ENCODE peak calls at places on chromosomes 16 and 17, in five cellular contexts. F, O, P, U and T are unnamed samples.

GRCh38 chr17:17507465-17508011 is 11.3 kb upstream of the RASD1 start:
- DNase-seq in F (no peak), O (no peak), P (no peak), U (no peak), T (no peak)

GRCh38 chr17:79950711-79951110 is 85.0 kb downstream of the TBC1D16 start:
- DNase-seq in F (peak; percentile 70), O (peak; percentile 85), P (peak; percentile 15), U (no peak), T (no peak)

GRCh38 chr16:88423448-88423850 is 29.6 kb upstream of the ZFPM1 start:
- DNase-seq in F (no peak), O (no peak), P (no peak), U (no peak), T (no peak)

GRCh38 chr16:75424096-75424762 is 9.1 kb downstream of the CFDP1 start:
- DNase-seq in F (peak; percentile 57), O (no peak), P (peak; percentile 18), U (no peak), T (no peak)

GRCh38 chr16:71365021-71365420 is 6.5 kb downstream of the CALB2 start:
- DNase-seq in F (no peak), O (no peak), P (no peak), U (no peak), T (no peak)

GRCh38 chr17:1169471-1169908 is 10.3 kb downstream of the ABR start:
- DNase-seq in F (no peak), O (no peak), P (no peak), U (no peak), T (no peak)

GRCh38 chr16:89257757-89258465 is 40.4 kb downstream of the ZNF778 start:
- DNase-seq in F (peak; percentile 34), O (no peak), P (no peak), U (no peak), T (no peak)

GRCh38 chr17:65039349-65039988 is 17.1 kb downstream of the GNA13 start:
- DNase-seq in F (no peak), O (no peak), P (no peak), U (no peak), T (no peak)

GRCh38 chr16:76278976-76279375 is 1.8 kb downstream of the CNTNAP4 start:
- DNase-seq in F (peak; percentile 60), O (peak; percentile 55), P (no peak), U (peak; percentile 75), T (no peak)

GRCh38 chr16:83315271-83315670 is 492.5 kb upstream of the HSBP1 start:
- DNase-seq in F (no peak), O (no peak), P (peak; percentile 10), U (peak; percentile 29), T (no peak)

GRCh38 chr16:69003500-69003899 is 102.0 kb upstream of the HAS3 start:
- DNase-seq in F (peak; percentile 58), O (peak; percentile 35), P (no peak), U (no peak), T (no peak)

GRCh38 chr17:18016426-18016825 is 22.5 kb downstream of the ATPAF2 start:
- DNase-seq in F (no peak), O (no peak), P (no peak), U (no peak), T (no peak)

GRCh38 chr16:89770367-89770766 is 46.1 kb downstream of the FANCA start:
- DNase-seq in F (no peak), O (no peak), P (no peak), U (no peak), T (no peak)

GRCh38 chr17:28402844-28403243 is 3.2 kb downstream of the SLC46A1 start:
- DNase-seq in F (no peak), O (no peak), P (no peak), U (no peak), T (no peak)

GRCh38 chr17:14098246-14098645 is 28.9 kb downstream of the COX10 start:
- DNase-seq in F (peak; percentile 40), O (no peak), P (no peak), U (peak; percentile 7), T (no peak)

GRCh38 chr17:72465191-72466024 is 344.6 kb downstream of the SOX9 start:
- DNase-seq in F (peak; percentile 81), O (no peak), P (peak; percentile 95), U (peak; percentile 73), T (no peak)

GRCh38 chr17:74960739-74961342 is 11.7 kb downstream of the HID1 start:
- DNase-seq in F (peak; percentile 90), O (peak; percentile 80), P (peak; percentile 29), U (no peak), T (no peak)

GRCh38 chr16:72256398-72257048 is 84.6 kb upstream of the PMFBP1 start:
- DNase-seq in F (no peak), O (no peak), P (peak; percentile 82), U (peak; percentile 74), T (no peak)

GRCh38 chr16:73058221-73058615 is 10.3 kb upstream of the ZFHX3 start:
- DNase-seq in F (no peak), O (no peak), P (peak; percentile 36), U (peak; percentile 78), T (no peak)

GRCh38 chr17:82228842-82229685 is at the start of gene SLC16A3:
- DNase-seq in F (peak; percentile 55), O (peak; percentile 91), P (peak; percentile 70), U (peak; percentile 92), T (no peak)

GRCh38 chr17:17114592-17115225 is 72.5 kb downstream of the MPRIP start:
- DNase-seq in F (no peak), O (no peak), P (peak; percentile 37), U (peak; percentile 24), T (no peak)

GRCh38 chr17:44688675-44689491 is 693 bp downstream of the CCDC43 start:
- DNase-seq in F (no peak), O (no peak), P (peak; percentile 36), U (no peak), T (no peak)

GRCh38 chr16:11633113-11633512 is 35.1 kb upstream of the SNN start:
- DNase-seq in F (no peak), O (no peak), P (no peak), U (no peak), T (no peak)
- H3K9ac ChIP-seq in F (no peak overlapping the region), O (no peak overlapping the region), P (peak overlapping the region; percentile 32), U (peak overlapping the region; percentile 63), T (no peak overlapping the region)

DNA sequence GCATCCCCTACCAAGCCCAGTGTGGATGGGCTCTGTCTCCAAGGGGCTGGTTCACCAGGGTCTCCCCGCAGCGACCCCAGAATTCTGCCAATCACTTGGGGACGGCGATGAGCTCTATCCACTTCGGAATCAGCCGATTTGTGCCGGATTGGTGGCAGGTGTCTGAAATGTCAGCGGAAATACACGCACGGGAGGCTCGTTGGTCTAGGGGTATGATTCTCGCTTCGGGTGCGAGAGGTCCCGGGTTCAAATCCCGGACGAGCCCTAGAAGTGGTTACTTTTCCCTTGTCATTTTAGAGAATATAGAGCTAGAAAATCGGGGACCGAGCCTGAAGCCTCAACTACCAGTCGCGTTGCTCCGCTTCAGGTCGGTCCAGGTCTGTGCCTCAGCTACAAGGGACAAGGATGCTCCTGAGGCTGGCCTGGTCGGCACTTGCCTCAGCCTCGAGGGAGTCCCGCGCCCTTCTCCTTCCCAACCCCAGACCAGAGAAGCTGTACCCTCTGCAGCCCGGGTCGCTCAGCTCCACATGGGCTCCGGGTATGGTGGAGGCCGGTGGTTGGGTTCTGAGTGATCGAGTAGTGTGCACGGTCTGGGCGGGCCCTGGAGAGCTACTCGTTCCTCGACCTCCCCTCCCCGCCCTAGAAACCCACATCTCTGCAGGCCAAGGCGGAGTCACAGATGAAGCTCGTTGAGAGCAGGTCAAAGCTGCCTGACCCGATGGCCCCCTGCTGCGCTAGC is 16.0 kb upstream of the OR1F1 start:
- DNase-seq in F (peak; percentile 99), O (peak; percentile 49), P (peak; percentile 72), U (no peak), T (no peak)
- H3K9ac ChIP-seq in F (peak overlapping the region; percentile 56), O (no peak overlapping the region), P (no peak overlapping the region), U (no peak overlapping the region), T (no peak overlapping the region)

GRCh38 chr17:2484876-2485275 is 26.8 kb downstream of the METTL16 start:
- DNase-seq in F (peak; percentile 86), O (peak; percentile 75), P (no peak), U (no peak), T (no peak)
- H3K9ac ChIP-seq in F (no peak overlapping the region), O (no peak overlapping the region), P (no peak overlapping the region), U (no peak overlapping the region), T (no peak overlapping the region)

GRCh38 chr16:3276679-3277078 is 6.6 kb upstream of the ZNF263 start:
- DNase-seq in F (no peak), O (no peak), P (no peak), U (no peak), T (no peak)

GRCh38 chr16:3274947-3275346 is 8.3 kb upstream of the ZNF263 start:
- DNase-seq in F (no peak), O (no peak), P (no peak), U (no peak), T (no peak)

DNA sequence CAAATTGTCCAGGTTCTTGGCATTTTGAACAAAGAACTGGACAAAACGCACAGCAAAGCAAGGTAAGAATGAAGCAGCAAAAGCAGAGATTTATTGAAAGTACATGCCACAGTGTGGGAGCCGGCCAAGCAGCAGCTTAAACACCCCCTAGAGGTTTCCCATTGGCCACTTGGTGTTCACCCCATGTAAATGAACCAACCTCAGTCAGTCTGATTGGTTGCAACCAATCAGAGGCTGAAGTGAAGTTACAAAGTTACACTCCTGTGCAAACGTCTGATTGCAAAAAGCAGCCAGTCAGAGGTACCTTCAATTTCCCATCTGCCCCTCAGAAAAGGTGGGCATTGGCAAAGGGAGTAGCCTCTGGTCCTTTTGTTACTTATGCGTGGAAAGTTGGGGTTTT is 8.8 kb upstream of the ZNF263 start:
- DNase-seq in F (no peak), O (peak; percentile 7), P (peak; percentile 43), U (no peak), T (no peak)
- H3K9ac ChIP-seq in F (no peak overlapping the region), O (no peak overlapping the region), P (no peak overlapping the region), U (no peak overlapping the region), T (no peak overlapping the region)

DNA sequence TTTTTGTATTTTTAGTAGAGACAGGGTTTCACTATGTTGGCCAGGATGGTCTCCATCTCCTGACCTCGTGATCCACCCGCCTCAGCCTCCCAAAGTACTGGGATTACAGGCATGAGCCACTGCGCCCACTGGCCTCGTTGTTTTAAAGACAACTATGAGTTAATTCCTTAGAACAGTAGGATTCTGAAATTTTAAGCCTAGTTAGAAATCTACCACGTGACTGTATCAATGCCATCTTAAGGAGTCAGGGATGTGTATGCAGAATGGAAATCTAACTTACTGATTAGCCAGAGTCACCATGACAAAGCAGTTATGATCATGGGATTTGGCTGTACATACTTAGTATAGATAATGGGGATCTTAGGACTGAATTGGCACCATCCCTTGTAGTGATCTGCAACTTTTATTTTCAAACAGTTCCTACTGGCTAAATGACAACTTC is 2.8 kb downstream of the CEP20 start:
- DNase-seq in F (no peak), O (no peak), P (no peak), U (no peak), T (no peak)
- H3K9ac ChIP-seq in F (no peak overlapping the region), O (no peak overlapping the region), P (no peak overlapping the region), U (no peak overlapping the region), T (no peak overlapping the region)